ENCODE peak calls at places on chromosomes 12 and 14, in eight cellular contexts. Z is lower leg skin, K is AG10803, Q is endodermal cell, Y is right atrium auricular region, H is adrenal gland, D is brain microvascular endothelial cell, V is fibroblast of pulmonary artery. F is an unnamed sample.

GRCh38 chr14:60642270-60642789 is 6.9 kb downstream of the SIX1 start:
- DNase-seq in Z (no peak), K (no peak), Q (peak), Y (no peak), H (no peak), D (no peak), V (no peak), F (no peak)

GRCh38 chr12:47651368-47652254 is 54.2 kb downstream of the RPAP3 start:
- DNase-seq in Z (peak), K (peak), Q (peak), Y (peak), H (peak), D (peak), V (peak), F (no peak)

GRCh38 chr14:98623806-98624430 is 648.1 kb downstream of the BCL11B start:
- DNase-seq in Z (no peak), K (no peak), Q (no peak), Y (no peak), H (no peak), D (no peak), V (no peak), F (peak)

GRCh38 chr12:6567824-6568617 is at the start of gene NOP2:
- DNase-seq in Z (peak), K (peak), Q (peak), Y (peak), H (peak), D (peak), V (peak), F (peak)

GRCh38 chr14:83520837-83521236 is 1987.2 kb upstream of the SEL1L start:
- DNase-seq in Z (no peak), K (peak), Q (no peak), Y (no peak), H (no peak), D (peak), V (peak), F (no peak)

GRCh38 chr12:13099910-13100609 is 3.4 kb downstream of the GSG1 start:
- DNase-seq in Z (no peak), K (no peak), Q (no peak), Y (no peak), H (peak), D (no peak), V (no peak), F (no peak)

GRCh38 chr14:99971929-99972747 is 93.1 kb upstream of the EVL start:
- DNase-seq in Z (no peak), K (no peak), Q (peak), Y (no peak), H (no peak), D (no peak), V (no peak), F (no peak)

GRCh38 chr14:31716208-31716607 is 155.0 kb downstream of the NUBPL start:
- DNase-seq in Z (no peak), K (no peak), Q (no peak), Y (no peak), H (no peak), D (no peak), V (no peak), F (no peak)

GRCh38 chr12:40224439-40225291 is at the start of gene LRRK2:
- DNase-seq in Z (peak), K (peak), Q (peak), Y (peak), H (peak), D (peak), V (peak), F (peak)

GRCh38 chr14:99334277-99334676 is 62.3 kb upstream of the BCL11B start:
- DNase-seq in Z (no peak), K (no peak), Q (peak), Y (no peak), H (no peak), D (no peak), V (no peak), F (no peak)

GRCh38 chr12:94561943-94562411 is 88.4 kb downstream of the TMCC3 start:
- DNase-seq in Z (no peak), K (no peak), Q (peak), Y (no peak), H (peak), D (no peak), V (no peak), F (no peak)

DNA sequence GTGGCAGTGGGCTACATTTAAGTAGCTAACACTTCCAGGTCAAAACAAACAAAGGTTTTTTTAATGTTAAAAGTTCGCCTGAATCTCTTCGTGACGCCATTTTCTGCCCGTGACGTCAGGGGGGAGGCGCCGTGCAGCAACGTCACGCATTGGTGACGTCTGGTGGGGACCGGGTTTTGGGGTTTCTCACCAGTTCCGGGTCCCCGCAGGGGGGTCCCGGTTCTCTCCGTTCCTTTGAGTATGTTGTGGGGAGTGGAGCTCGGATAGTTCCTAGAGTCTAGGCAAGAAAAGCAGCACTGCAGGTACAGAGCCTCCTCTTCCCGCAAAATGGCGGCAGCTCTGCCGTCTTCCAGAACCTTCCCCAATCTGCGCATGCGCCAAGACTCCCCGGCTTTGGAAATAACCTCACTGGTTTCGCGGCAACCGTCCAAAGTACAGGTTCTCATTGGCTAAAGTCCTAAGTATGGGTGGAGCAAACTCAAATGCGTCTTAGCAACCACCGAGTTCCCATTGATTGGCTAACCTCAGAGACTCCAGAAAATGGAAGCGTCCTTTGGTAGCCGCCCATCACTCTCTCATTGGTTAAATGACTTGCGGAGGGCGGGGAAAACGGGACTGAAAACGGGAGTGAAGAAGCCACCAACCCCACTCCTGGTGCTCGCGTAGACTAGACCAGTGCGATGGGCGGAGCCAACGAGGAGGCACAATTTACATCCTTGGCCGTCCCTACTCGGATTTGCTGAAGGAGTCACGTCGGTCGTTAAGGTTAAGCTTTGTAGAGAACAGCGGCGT is at the start of gene RBM23:
- DNase-seq in Z (peak), K (peak), Q (peak), Y (peak), H (peak), D (peak), V (peak), F (peak)
- TF ChIP-seq CTCF in Z (no peak), K (no peak), Q (no peak), Y (no peak), H (no peak), D (no peak), V (no peak), F (no peak)

GRCh38 chr12:72267974-72268373 is 4.2 kb upstream of the TRHDE start:
- DNase-seq in Z (no peak), K (no peak), Q (no peak), Y (no peak), H (no peak), D (no peak), V (no peak), F (no peak)
- TF ChIP-seq CTCF in Z (no peak), K (peak), Q (peak), Y (no peak), H (no peak), D (peak), V (peak), F (peak)

DNA sequence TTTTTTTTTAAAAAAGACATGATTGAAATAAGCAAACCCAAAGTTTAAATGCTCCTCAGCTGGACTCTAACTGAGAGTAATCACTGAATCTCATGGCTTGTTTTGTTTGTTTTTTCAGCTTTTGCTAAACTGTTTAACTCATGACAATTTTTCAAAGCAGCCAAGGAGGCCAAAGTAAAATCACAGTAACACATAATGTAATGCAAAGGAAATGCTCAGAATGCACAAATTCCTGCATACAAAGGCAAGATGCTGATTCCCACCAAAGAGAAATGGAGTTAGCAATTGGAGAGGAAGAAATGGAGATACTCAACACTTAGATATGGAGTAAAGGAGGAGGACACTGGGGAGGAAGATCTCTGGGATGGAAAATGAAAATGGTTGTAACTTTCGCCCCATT is 126.2 kb upstream of the SOX5 start:
- DNase-seq in Z (no peak), K (no peak), Q (no peak), Y (no peak), H (no peak), D (no peak), V (no peak), F (no peak)
- TF ChIP-seq CTCF in Z (no peak), K (no peak), Q (no peak), Y (no peak), H (no peak), D (no peak), V (no peak), F (no peak)

GRCh38 chr14:106562451-106562850 is 1036.1 kb downstream of the TMEM121 start:
- DNase-seq in Z (no peak), K (no peak), Q (no peak), Y (no peak), H (no peak), D (no peak), V (no peak), F (no peak)

GRCh38 chr14:106564058-106564643 is 1037.8 kb downstream of the TMEM121 start:
- DNase-seq in Z (no peak), K (no peak), Q (peak), Y (no peak), H (peak), D (no peak), V (no peak), F (no peak)
- TF ChIP-seq CTCF in Z (no peak), K (no peak), Q (peak), Y (peak), H (no peak), D (no peak), V (no peak), F (no peak)

GRCh38 chr14:29710015-29710414 is 217.6 kb downstream of the PRKD1 start:
- DNase-seq in Z (no peak), K (peak), Q (no peak), Y (no peak), H (no peak), D (no peak), V (peak), F (no peak)
- TF ChIP-seq CTCF in Z (no peak), K (peak), Q (peak), Y (peak), H (peak), D (peak), V (peak), F (peak)

GRCh38 chr12:103751171-103751570 is 89.9 kb downstream of the NT5DC3 start:
- DNase-seq in Z (no peak), K (no peak), Q (peak), Y (no peak), H (no peak), D (no peak), V (no peak), F (no peak)
- TF ChIP-seq CTCF in Z (no peak), K (no peak), Q (peak), Y (peak), H (no peak), D (peak), V (no peak), F (no peak)

F was measured in osteocyte.